ENCODE peak calls at places on chromosomes 4 and X, in six cellular contexts. R, Y, F, I, Z and K are unnamed samples.
A peak's percentile ranks its signal among the peaks of the same experiment; 100 is the strongest.

GRCh38 chrX:65635371-65635770 is 32.1 kb upstream of the MSN start:
- DNase-seq in R (no peak), Y (no peak), Z (no peak), I (peak; percentile 31), F (no peak), K (no peak)

GRCh38 chrX:13763489-13763888 is 28.9 kb downstream of the OFD1 start:
- DNase-seq in I (peak; percentile 38), Z (no peak), Y (no peak), F (peak; percentile 25), R (no peak), K (no peak)

GRCh38 chrX:138914751-138915150 is 203.2 kb upstream of the FGF13 start:
- DNase-seq in I (no peak), R (peak; percentile 33), Z (no peak), F (no peak), Y (no peak), K (no peak)

GRCh38 chr4:18398661-18399060 is 377.1 kb upstream of the LCORL start:
- DNase-seq in I (no peak), Y (no peak), R (no peak), F (peak; percentile 70), Z (no peak), K (no peak)

GRCh38 chrX:13898084-13898483 is 81.2 kb upstream of the GPM6B start:
- DNase-seq in F (peak; percentile 27), Z (peak; percentile 79), R (no peak), I (peak; percentile 45), Y (peak; percentile 10), K (peak; percentile 22)

GRCh38 chr4:144463896-144464295 is 182.1 kb upstream of the HHIP start:
- DNase-seq in F (no peak), R (no peak), I (no peak), Z (no peak), Y (no peak), K (no peak)

GRCh38 chr4:148349153-148349552 is 93.1 kb downstream of the NR3C2 start:
- DNase-seq in R (no peak), I (no peak), F (no peak), Z (no peak), Y (no peak), K (no peak)

GRCh38 chr4:142393127-142393526 is 453.0 kb downstream of the INPP4B start:
- DNase-seq in Y (no peak), R (no peak), I (no peak), Z (no peak), F (no peak), K (no peak)

GRCh38 chrX:69163936-69164741 is 1.1 kb downstream of the PJA1 start:
- DNase-seq in Z (peak; percentile 64), Y (peak; percentile 33), R (no peak), F (no peak), I (no peak), K (no peak)

DNA sequence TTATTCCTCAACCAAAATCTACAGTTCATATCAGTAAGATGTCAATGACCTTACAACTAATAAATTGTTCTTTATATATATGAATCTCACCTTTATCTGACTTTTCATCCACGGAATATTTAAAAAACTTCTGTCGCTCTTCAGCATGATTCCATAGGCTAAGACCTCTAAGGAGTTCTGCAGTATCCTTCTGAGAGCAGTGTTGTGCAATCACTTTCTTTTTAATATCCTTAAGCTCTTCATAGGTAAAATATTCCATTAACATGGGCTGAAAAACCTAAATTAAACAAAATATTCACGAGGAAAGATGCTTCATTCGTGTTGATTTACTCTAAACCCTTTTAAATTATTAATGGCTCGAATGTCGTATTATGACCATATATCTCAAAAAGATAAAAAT is 16.7 kb downstream of the FBXL5 start:
- DNase-seq in F (no peak), Y (no peak), I (no peak), R (no peak), Z (no peak), K (no peak)
- H3K79me2 ChIP-seq in F (peaks cover 19% of the 10 kb centered on the region), Y (peaks cover 9% of the 10 kb centered on the region), I (peaks cover 18% of the 10 kb centered on the region), R (peaks cover 60% of the 10 kb centered on the region), Z (no peaks in the 10 kb centered on the region), K (no peaks in the 10 kb centered on the region)

DNA sequence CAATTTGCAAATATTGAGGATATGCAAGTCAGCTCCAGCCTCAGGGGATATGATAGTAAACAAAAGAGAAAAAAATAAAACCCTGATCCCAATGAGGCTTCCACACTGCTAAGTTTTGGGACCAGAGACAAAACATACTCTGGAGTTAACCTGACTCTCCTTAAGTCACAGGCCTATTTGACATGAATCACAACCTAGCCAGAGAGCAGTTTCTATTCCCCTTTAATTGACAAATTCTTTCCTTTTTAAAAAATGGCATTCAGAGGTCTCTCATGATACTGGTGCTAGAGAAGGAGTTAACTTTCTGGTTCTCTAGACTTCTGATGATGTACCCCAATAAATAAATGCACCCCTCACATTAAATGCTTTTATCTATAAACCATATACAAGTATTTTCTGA is 8.8 kb downstream of the ACSL1 start:
- DNase-seq in Z (no peak), F (no peak), I (no peak), R (no peak), Y (no peak), K (no peak)
- H3K79me2 ChIP-seq in Z (no peaks in the 10 kb centered on the region), F (no peaks in the 10 kb centered on the region), I (peaks cover 2% of the 10 kb centered on the region), R (peaks cover 5% of the 10 kb centered on the region), Y (peaks cover 8% of the 10 kb centered on the region), K (peaks cover 17% of the 10 kb centered on the region)

DNA sequence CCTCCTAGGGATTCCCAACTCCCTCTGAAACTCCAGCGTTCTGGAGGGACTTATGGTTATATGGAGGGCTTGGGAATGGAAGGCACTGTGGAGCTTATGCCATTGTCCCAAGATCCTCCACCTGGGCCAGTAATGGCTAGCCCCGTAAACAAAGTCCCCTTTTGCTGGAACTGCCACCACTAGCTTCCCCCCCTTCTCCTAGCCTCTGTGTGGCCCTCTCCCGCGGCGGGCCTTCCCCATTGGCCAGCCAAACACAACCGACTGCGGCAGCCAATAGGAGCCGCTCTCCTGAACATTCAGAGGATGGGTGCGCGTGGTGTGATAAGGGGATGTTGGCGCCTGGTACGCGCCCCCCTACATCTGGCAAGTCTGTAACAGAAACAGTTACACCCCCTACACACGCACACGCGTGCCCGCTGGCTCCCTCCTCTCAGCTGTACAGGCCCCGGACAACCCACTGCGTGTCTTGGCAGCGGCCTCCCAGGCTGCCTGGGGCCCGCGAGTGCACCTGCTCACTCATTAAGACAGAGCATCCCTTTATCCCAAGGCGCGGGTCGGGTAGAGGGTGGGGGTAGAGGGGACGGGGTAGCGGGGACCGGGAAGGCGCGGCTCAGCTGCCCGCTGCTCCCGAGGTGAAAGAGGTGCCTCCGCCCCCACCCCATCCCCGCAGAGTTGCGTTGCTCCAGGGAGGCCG is 863 bp upstream of the RAB33A start:
- DNase-seq in I (no peak), Y (no peak), R (no peak), Z (peak; percentile 48), F (peak; percentile 77), K (no peak)
- H3K79me2 ChIP-seq in I (no peaks in the 10 kb centered on the region), Y (peaks cover 8% of the 10 kb centered on the region), R (no peaks in the 10 kb centered on the region), Z (no peaks in the 10 kb centered on the region), F (no peaks in the 10 kb centered on the region), K (no peaks in the 10 kb centered on the region)

GRCh38 chrX:135411893-135412292 is 9.9 kb upstream of the SMIM10L2A start:
- DNase-seq in F (no peak), I (peak; percentile 27), Z (no peak), R (no peak), Y (peak; percentile 4), K (no peak)

GRCh38 chrX:135408794-135409193 is 12.9 kb upstream of the SMIM10L2A start:
- DNase-seq in F (no peak), Y (no peak), Z (peak; percentile 16), I (no peak), R (no peak), K (no peak)

GRCh38 chrX:135416546-135416945 is 5.2 kb upstream of the SMIM10L2A start:
- DNase-seq in Y (no peak), R (no peak), I (no peak), F (no peak), Z (no peak), K (no peak)

DNA sequence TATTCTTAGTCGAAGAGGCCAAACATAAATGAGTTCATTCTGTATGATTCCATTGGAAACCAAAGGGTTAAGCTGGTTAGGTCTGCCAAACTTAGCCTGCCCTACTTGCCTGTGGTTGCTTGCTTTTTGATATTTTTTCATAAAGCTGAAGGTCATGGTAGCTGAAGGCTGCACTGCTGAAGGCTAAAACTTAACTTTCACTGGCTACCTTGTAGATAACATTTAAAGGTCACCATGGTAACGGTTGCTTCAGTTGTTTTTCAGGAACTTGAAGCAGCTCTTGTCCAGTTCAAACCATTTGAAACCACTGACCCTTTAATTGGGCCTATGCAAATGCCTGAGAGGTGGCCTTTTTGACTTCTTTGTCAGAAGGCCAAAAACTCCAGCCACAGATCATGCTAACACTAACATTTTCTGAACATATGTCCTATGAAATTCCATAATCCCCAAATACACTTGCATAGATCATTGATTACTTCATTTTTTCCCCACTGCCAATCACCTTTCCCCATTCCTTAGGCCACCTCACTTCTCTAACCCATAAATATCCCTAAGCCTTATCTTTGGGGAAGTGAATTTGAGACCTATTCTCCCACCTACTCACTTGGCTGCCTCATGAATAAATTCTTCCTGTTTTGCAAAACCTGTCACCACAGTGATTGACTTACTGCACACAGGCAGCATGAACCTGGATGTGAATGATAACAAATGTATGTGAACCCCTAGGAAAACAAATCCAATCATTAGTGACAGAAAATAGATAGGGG is 10.7 kb upstream of the SMIM10L2A start:
- DNase-seq in F (no peak), R (no peak), Y (no peak), Z (peak; percentile 22), I (no peak), K (no peak)
- H3K79me2 ChIP-seq in F (no peaks in the 10 kb centered on the region), R (no peaks in the 10 kb centered on the region), Y (no peaks in the 10 kb centered on the region), Z (no peaks in the 10 kb centered on the region), I (no peaks in the 10 kb centered on the region), K (no peaks in the 10 kb centered on the region)

GRCh38 chrX:10611441-10612090 is 8.8 kb downstream of the MID1 start:
- DNase-seq in Y (no peak), R (no peak), F (no peak), Z (no peak), I (peak; percentile 56), K (no peak)
- H3K79me2 ChIP-seq in Y (no peaks in the 10 kb centered on the region), R (peaks cover 91% of the 10 kb centered on the region), F (peaks cover 92% of the 10 kb centered on the region), Z (peaks cover 17% of the 10 kb centered on the region), I (peaks cover 49% of the 10 kb centered on the region), K (peaks cover 16% of the 10 kb centered on the region)

DNA sequence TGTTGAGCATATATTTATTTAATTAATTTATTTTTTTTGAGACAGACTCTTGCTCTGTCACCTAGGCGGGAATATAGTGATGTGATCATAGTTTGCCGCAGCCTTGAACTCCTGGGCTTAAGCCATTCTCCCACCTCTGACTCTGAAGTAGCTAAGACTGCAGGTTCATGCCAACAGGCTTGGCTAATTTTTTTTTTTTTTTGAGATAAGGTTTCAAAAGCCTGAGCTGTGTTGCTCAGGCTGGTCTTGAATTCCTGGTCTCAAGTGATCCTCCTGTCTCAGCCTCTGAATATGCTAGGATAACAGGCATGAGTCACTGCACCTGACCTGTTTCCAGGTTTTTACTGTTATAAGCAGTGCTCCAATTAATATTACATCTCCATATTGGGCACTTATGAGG is 4.8 kb downstream of the ADD1 start:
- DNase-seq in F (no peak), Y (no peak), I (no peak), Z (peak; percentile 44), R (peak; percentile 40), K (no peak)
- H3K79me2 ChIP-seq in F (peaks cover 92% of the 10 kb centered on the region), Y (peaks cover 83% of the 10 kb centered on the region), I (peaks cover 85% of the 10 kb centered on the region), Z (peaks cover 66% of the 10 kb centered on the region), R (peaks cover 92% of the 10 kb centered on the region), K (peaks cover 84% of the 10 kb centered on the region)

DNA sequence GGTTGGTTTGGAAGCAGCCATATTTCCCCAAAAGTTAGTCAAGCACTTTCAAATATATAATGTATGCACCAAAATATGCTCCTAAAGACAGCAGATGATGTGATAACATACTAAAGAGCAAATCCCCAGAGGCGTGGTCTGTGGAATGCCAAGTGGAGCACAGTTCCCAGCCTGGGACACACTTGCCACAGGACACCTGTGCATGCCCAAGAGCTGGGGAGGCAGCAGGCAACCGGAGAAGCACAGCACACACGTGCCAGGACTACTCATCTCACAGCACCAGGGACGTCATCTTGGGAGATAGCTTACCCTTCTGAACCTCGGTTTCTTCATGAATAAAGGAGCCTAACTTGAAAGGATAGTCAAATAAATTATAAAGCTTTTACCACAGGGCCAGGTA is 12.4 kb downstream of the STX18 start:
- DNase-seq in Y (no peak), R (no peak), I (no peak), Z (no peak), F (no peak), K (no peak)
- H3K79me2 ChIP-seq in Y (peaks cover 6% of the 10 kb centered on the region), R (peaks cover 58% of the 10 kb centered on the region), I (peaks cover 26% of the 10 kb centered on the region), Z (peaks cover 2% of the 10 kb centered on the region), F (peaks cover 11% of the 10 kb centered on the region), K (peaks cover 89% of the 10 kb centered on the region)

GRCh38 chr4:152950402-152951274 is 14.5 kb downstream of the FHDC1 start:
- DNase-seq in R (no peak), Z (no peak), Y (no peak), F (no peak), I (no peak), K (no peak)
- H3K79me2 ChIP-seq in R (no peaks in the 10 kb centered on the region), Z (peaks cover 7% of the 10 kb centered on the region), Y (no peaks in the 10 kb centered on the region), F (peaks cover 5% of the 10 kb centered on the region), I (no peaks in the 10 kb centered on the region), K (no peaks in the 10 kb centered on the region)